ENCODE peak calls at places on chromosome 22, in four cellular contexts. W is coronary artery, P is psoas muscle, O is left lung. Q is an unnamed sample.

GRCh38 chr22:40610329-40610850 is 26.1 kb downstream of the MRTFA start:
- DNase-seq in W (no peak), P (no peak), O (no peak), Q (no peak)

GRCh38 chr22:36811094-36811797 is 5.6 kb downstream of the PVALB start:
- DNase-seq in W (no peak), P (no peak), O (no peak), Q (no peak)

GRCh38 chr22:49140921-49141680 is 686.6 kb downstream of the BRD1 start:
- DNase-seq in W (peak), P (no peak), O (no peak), Q (no peak)

GRCh38 chr22:25057013-25057881 is 104.7 kb downstream of the KIAA1671 start:
- DNase-seq in W (no peak), P (peak), O (peak), Q (peak)

GRCh38 chr22:27872488-27872887 is 46.6 kb downstream of the PITPNB start:
- DNase-seq in W (no peak), P (no peak), O (no peak), Q (no peak)

GRCh38 chr22:44311855-44312170 is 938 bp downstream of the SHISAL1 start:
- DNase-seq in W (no peak), P (no peak), O (peak), Q (no peak)

GRCh38 chr22:23574371-23574811 is 5.7 kb downstream of the IGLL1 start:
- DNase-seq in W (no peak), P (no peak), O (no peak), Q (peak)

GRCh38 chr22:35191412-35191811 is 65.9 kb upstream of the HMGXB4 start:
- DNase-seq in W (no peak), P (no peak), O (no peak), Q (no peak)

GRCh38 chr22:23306438-23306921 is 126.2 kb downstream of the BCR start:
- DNase-seq in W (peak), P (no peak), O (peak), Q (peak)

GRCh38 chr22:47008208-47008885 is 245.9 kb downstream of the TBC1D22A start:
- DNase-seq in W (no peak), P (no peak), O (peak), Q (peak)

GRCh38 chr22:35458547-35459422 is 58.8 kb downstream of the MCM5 start:
- DNase-seq in W (no peak), P (no peak), O (peak), Q (no peak)

GRCh38 chr22:22113701-22114100 is 130.9 kb upstream of the VPREB1 start:
- DNase-seq in W (no peak), P (no peak), O (no peak), Q (no peak)

GRCh38 chr22:44419429-44419828 is 78.6 kb downstream of the RTL6 start:
- DNase-seq in W (no peak), P (no peak), O (no peak), Q (no peak)

GRCh38 chr22:24950272-24950902 is 2.1 kb upstream of the KIAA1671 start:
- DNase-seq in W (no peak), P (no peak), O (no peak), Q (no peak)

GRCh38 chr22:41974691-41975290 is 5.5 kb downstream of the SEPTIN3 start:
- DNase-seq in W (no peak), P (no peak), O (no peak), Q (no peak)

GRCh38 chr22:50505776-50506610 is 1.5 kb downstream of the LMF2 start:
- DNase-seq in W (peak), P (no peak), O (peak), Q (peak)
- H3K4me3 ChIP-seq in W (peak), P (peak), O (peak), Q (no peak)

DNA sequence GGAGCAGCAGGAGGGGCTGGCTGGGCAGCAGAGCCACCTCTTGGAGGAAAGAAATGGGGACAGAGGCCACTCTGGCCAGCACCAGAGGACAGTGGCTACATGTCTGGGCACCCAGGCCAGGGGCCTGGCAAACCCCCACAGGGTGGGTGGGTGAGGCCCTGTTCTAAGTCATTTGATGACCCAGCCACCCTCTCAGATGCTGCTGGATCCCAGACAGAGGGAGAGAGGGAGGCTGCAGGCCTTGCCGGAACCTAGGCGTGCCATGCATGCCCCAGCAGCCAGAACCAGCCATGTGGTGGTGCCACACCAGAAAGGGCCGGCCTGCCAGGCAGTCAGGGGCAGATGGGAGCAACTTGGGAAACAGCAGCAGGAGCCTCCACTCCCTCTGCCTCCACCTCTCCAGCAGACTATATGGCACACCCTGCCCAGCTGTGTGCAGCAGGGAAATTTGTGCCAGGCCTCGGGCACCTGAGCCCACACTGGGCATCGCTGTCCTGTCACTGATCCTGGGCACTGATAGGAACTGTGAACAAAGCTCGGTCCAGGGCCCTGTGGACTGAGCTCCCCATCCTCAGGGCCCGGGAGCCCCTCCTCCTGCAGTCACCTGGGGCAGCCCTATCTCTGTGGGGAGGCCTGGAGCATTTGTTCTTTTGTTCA is 45.2 kb downstream of the RTN4R start:
- DNase-seq in W (no peak), P (no peak), O (no peak), Q (no peak)
- H3K27ac ChIP-seq in W (peak), P (no peak), O (no peak), Q (no peak)

GRCh38 chr22:19723990-19724827 is 870 bp downstream of the GP1BB start:
- DNase-seq in W (no peak), P (no peak), O (no peak), Q (no peak)

GRCh38 chr22:19724927-19725661 is 1.8 kb downstream of the GP1BB start:
- DNase-seq in W (no peak), P (no peak), O (no peak), Q (no peak)

GRCh38 chr22:19722915-19723164 is 499 bp upstream of the GP1BB start:
- DNase-seq in W (no peak), P (no peak), O (no peak), Q (no peak)

GRCh38 chr22:19722175-19722914 is 994 bp upstream of the GP1BB start:
- DNase-seq in W (no peak), P (no peak), O (no peak), Q (no peak)

GRCh38 chr22:19723165-19723989 is at the start of gene GP1BB:
- DNase-seq in W (no peak), P (no peak), O (no peak), Q (no peak)
- H3K4me3 ChIP-seq in W (no peak), P (peak), O (peak), Q (no peak)

GRCh38 chr22:38107692-38108515 is 2.6 kb downstream of the BAIAP2L2 start:
- DNase-seq in W (no peak), P (no peak), O (peak), Q (peak)
- H3K27ac ChIP-seq in W (no peak), P (no peak), O (no peak), Q (no peak)

GRCh38 chr22:18032455-18033101 is 8.2 kb upstream of the MICAL3 start:
- DNase-seq in W (no peak), P (no peak), O (no peak), Q (no peak)
- H3K4me3 ChIP-seq in W (no peak), P (no peak), O (no peak), Q (no peak)

GRCh38 chr22:29308148-29308790 is 1.8 kb downstream of the GAS2L1 start:
- DNase-seq in W (peak), P (no peak), O (peak), Q (peak)

GRCh38 chr22:29309332-29310064 is 3.0 kb downstream of the GAS2L1 start:
- DNase-seq in W (peak), P (no peak), O (peak), Q (peak)

GRCh38 chr22:29307658-29308147 is 1.3 kb downstream of the GAS2L1 start:
- DNase-seq in W (no peak), P (no peak), O (no peak), Q (no peak)

GRCh38 chr22:29310065-29310862 is 3.8 kb downstream of the GAS2L1 start:
- DNase-seq in W (no peak), P (no peak), O (peak), Q (peak)

GRCh38 chr22:29308791-29309262 is 2.4 kb downstream of the GAS2L1 start:
- DNase-seq in W (peak), P (no peak), O (peak), Q (no peak)
- H3K27ac ChIP-seq in W (peak), P (peak), O (peak), Q (no peak)

GRCh38 chr22:39238966-39239510 is 5.7 kb downstream of the PDGFB start:
- DNase-seq in W (no peak), P (no peak), O (no peak), Q (no peak)

GRCh38 chr22:39240841-39241631 is 3.7 kb downstream of the PDGFB start:
- DNase-seq in W (no peak), P (peak), O (peak), Q (peak)

GRCh38 chr22:39238124-39238466 is 6.7 kb downstream of the PDGFB start:
- DNase-seq in W (no peak), P (no peak), O (no peak), Q (no peak)

GRCh38 chr22:39238561-39238960 is 6.2 kb downstream of the PDGFB start:
- DNase-seq in W (no peak), P (no peak), O (no peak), Q (no peak)

GRCh38 chr22:39239561-39240423 is 5.0 kb downstream of the PDGFB start:
- DNase-seq in W (no peak), P (peak), O (peak), Q (peak)
- H3K4me3 ChIP-seq in W (no peak), P (peak), O (peak), Q (no peak)